ENCODE peak calls at places on chromosomes 6 and 20, in nine cellular contexts. K, Z, R, T, L, S, P, X and N are unnamed samples.

GRCh38 chr6:5325173-5325572 is 63.9 kb downstream of the FARS2 start:
- DNase-seq in K (no peak), Z (no peak), R (no peak), T (no peak), L (no peak), S (no peak), P (no peak), X (no peak), N (no peak)

GRCh38 chr6:26130581-26131247 is 43.5 kb downstream of the HFE start:
- DNase-seq in K (no peak), Z (no peak), R (no peak), T (no peak), L (no peak), S (no peak), P (no peak), X (no peak), N (no peak)

GRCh38 chr20:21101453-21102251 is 4.5 kb downstream of the LINC00237 start:
- DNase-seq in K (no peak), Z (no peak), R (peak), T (no peak), L (no peak), S (no peak), P (peak), X (no peak), N (no peak)

GRCh38 chr20:63739129-63740069 is at the start of gene SLC2A4RG:
- DNase-seq in K (no peak), Z (no peak), R (peak), T (peak), L (peak), S (peak), P (peak), X (peak), N (peak)

GRCh38 chr6:63392092-63392724 is 72.4 kb upstream of the LGSN start:
- DNase-seq in K (no peak), Z (no peak), R (no peak), T (no peak), L (no peak), S (no peak), P (no peak), X (no peak), N (no peak)

GRCh38 chr20:62448788-62449187 is 21.4 kb upstream of the RBBP8NL start:
- DNase-seq in K (no peak), Z (no peak), R (no peak), T (no peak), L (no peak), S (no peak), P (no peak), X (no peak), N (no peak)

GRCh38 chr6:98946877-98947410 is 802 bp downstream of the FBXL4 start:
- DNase-seq in K (no peak), Z (peak), R (no peak), T (peak), L (peak), S (peak), P (peak), X (no peak), N (no peak)

GRCh38 chr6:108961985-108962384 is 113.8 kb downstream of the ARMC2 start:
- DNase-seq in K (peak), Z (no peak), R (no peak), T (no peak), L (peak), S (no peak), P (no peak), X (no peak), N (no peak)

GRCh38 chr6:26497610-26498009 is 2.5 kb upstream of the BTN1A1 start:
- DNase-seq in K (no peak), Z (no peak), R (no peak), T (no peak), L (no peak), S (no peak), P (no peak), X (no peak), N (no peak)

GRCh38 chr6:24524801-24525200 is 30.0 kb downstream of the ALDH5A1 start:
- DNase-seq in K (peak), Z (no peak), R (peak), T (no peak), L (peak), S (no peak), P (peak), X (peak), N (no peak)

GRCh38 chr20:50649587-50649986 is 41.8 kb downstream of the RIPOR3 start:
- DNase-seq in K (no peak), Z (no peak), R (no peak), T (no peak), L (no peak), S (no peak), P (no peak), X (no peak), N (no peak)

GRCh38 chr6:134549854-134550253 is 231.9 kb upstream of the SGK1 start:
- DNase-seq in K (no peak), Z (no peak), R (no peak), T (no peak), L (peak), S (no peak), P (no peak), X (no peak), N (no peak)

GRCh38 chr20:63588641-63589041 is 14.6 kb upstream of the HELZ2 start:
- DNase-seq in K (no peak), Z (no peak), R (no peak), T (no peak), L (no peak), S (no peak), P (no peak), X (no peak), N (no peak)

GRCh38 chr6:1738682-1739081 is 129.0 kb downstream of the FOXC1 start:
- DNase-seq in K (no peak), Z (no peak), R (no peak), T (no peak), L (no peak), S (no peak), P (no peak), X (no peak), N (peak)

GRCh38 chr6:93751969-93752368 is 332.6 kb upstream of the EPHA7 start:
- DNase-seq in K (peak), Z (no peak), R (no peak), T (no peak), L (peak), S (no peak), P (no peak), X (no peak), N (no peak)

GRCh38 chr6:157535354-157536217 is 154.6 kb downstream of the ZDHHC14 start:
- DNase-seq in K (peak), Z (no peak), R (no peak), T (no peak), L (peak), S (no peak), P (peak), X (no peak), N (no peak)

GRCh38 chr20:38626921-38627659 is 25.5 kb downstream of the ARHGAP40 start:
- DNase-seq in K (no peak), Z (no peak), R (no peak), T (no peak), L (no peak), S (no peak), P (no peak), X (no peak), N (no peak)

GRCh38 chr6:82182756-82183155 is 64.8 kb downstream of the IBTK start:
- DNase-seq in K (peak), Z (no peak), R (no peak), T (no peak), L (peak), S (no peak), P (no peak), X (no peak), N (no peak)

GRCh38 chr6:79710127-79710526 is 79.0 kb downstream of the SH3BGRL2 start:
- DNase-seq in K (no peak), Z (no peak), R (no peak), T (no peak), L (no peak), S (no peak), P (no peak), X (no peak), N (no peak)

GRCh38 chr6:146135167-146135566 is 106.3 kb downstream of the GRM1 start:
- DNase-seq in K (no peak), Z (no peak), R (no peak), T (no peak), L (peak), S (no peak), P (no peak), X (no peak), N (no peak)

GRCh38 chr20:38199506-38200390 is 34.7 kb upstream of the TGM2 start:
- DNase-seq in K (no peak), Z (no peak), R (no peak), T (no peak), L (peak), S (no peak), P (no peak), X (no peak), N (no peak)

GRCh38 chr6:28597924-28598323 is 72.2 kb downstream of the GPX5 start:
- DNase-seq in K (peak), Z (no peak), R (no peak), T (no peak), L (peak), S (no peak), P (peak), X (no peak), N (no peak)

GRCh38 chr6:19898141-19898740 is 61.1 kb downstream of the ID4 start:
- DNase-seq in K (no peak), Z (no peak), R (no peak), T (no peak), L (no peak), S (no peak), P (no peak), X (no peak), N (no peak)

GRCh38 chr20:10551732-10552724 is 116.9 kb downstream of the SLX4IP start:
- DNase-seq in K (no peak), Z (no peak), R (no peak), T (no peak), L (no peak), S (no peak), P (no peak), X (no peak), N (no peak)

GRCh38 chr20:51749674-51750036 is 18.5 kb downstream of the ATP9A start:
- DNase-seq in K (peak), Z (no peak), R (no peak), T (no peak), L (peak), S (no peak), P (no peak), X (no peak), N (no peak)

GRCh38 chr6:166542580-166542912 is 43.9 kb downstream of the RAMACL start:
- DNase-seq in K (no peak), Z (no peak), R (no peak), T (no peak), L (peak), S (no peak), P (no peak), X (no peak), N (no peak)

GRCh38 chr6:20916081-20916480 is 381.8 kb downstream of the CDKAL1 start:
- DNase-seq in K (peak), Z (no peak), R (no peak), T (no peak), L (peak), S (no peak), P (no peak), X (no peak), N (no peak)

GRCh38 chr6:34108159-34108558 is 37.7 kb downstream of the GRM4 start:
- DNase-seq in K (no peak), Z (no peak), R (no peak), T (no peak), L (no peak), S (no peak), P (no peak), X (no peak), N (no peak)

GRCh38 chr6:121884621-121885020 is 449.2 kb downstream of the GJA1 start:
- DNase-seq in K (no peak), Z (no peak), R (no peak), T (no peak), L (no peak), S (no peak), P (no peak), X (no peak), N (no peak)

GRCh38 chr6:108526739-108527174 is 34.0 kb upstream of the FOXO3 start:
- DNase-seq in K (peak), Z (no peak), R (peak), T (no peak), L (peak), S (no peak), P (peak), X (no peak), N (peak)

GRCh38 chr6:2850480-2851150 is 9.0 kb upstream of the SERPINB1 start:
- DNase-seq in K (peak), Z (no peak), R (no peak), T (no peak), L (peak), S (no peak), P (no peak), X (no peak), N (no peak)

DNA sequence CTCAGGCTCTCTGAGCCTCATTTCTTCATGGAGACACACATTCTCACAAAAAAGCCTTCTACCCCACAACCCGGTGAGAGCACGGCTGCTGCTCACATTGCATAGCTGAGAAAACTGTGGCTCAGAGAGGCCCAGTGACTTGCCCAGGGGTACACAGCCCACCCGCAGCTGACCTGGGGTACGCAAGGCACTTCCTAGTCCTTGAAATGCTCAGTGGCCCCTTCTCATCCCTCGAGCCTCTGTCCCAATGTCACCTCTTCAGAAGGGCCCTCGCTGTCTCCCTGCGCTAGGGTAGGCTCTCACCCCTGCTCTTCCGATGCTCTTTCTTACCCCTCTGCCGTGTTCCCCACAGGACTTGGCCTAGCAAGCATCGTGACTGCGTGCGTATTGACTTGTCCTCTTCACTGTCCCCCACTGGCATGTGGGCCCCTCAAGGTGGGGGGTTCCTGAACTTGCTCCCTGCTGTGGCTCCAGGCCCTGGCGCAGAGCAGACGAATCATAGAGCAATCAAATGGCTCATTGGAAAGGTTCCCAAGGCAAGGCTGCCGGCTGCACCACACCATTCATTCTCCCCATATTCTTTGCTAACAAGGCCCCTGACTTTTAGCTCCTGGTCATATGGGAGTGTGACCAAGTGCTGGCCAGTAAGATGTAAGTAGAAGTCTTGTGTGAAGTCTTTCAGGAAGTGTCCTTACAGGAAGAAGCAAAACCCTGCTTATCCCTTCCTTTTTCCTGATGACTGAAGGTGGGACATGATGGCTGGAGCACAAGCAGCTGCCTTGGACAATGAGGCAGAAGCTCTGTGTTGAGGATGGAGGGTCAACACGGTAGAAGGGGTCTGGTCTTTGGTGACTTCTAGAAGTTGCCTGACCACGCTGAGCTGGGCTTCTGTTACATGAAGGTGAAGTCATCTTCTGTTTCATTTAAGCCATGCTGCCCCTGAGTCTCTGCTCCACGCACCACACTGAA is 22.7 kb downstream of the PCK1 start:
- DNase-seq in K (no peak), Z (no peak), R (no peak), T (no peak), L (no peak), S (no peak), P (no peak), X (no peak), N (no peak)
- TF ChIP-seq CTCF in K (no peak), Z (no peak), R (no peak), T (no peak), L (no peak), S (no peak), P (no peak), X (no peak), N (no peak)

GRCh38 chr6:127952176-127952575 is 51.3 kb upstream of the THEMIS start:
- DNase-seq in K (no peak), Z (no peak), R (no peak), T (no peak), L (no peak), S (no peak), P (no peak), X (no peak), N (no peak)

GRCh38 chr6:127954082-127954481 is 53.2 kb upstream of the THEMIS start:
- DNase-seq in K (no peak), Z (no peak), R (no peak), T (no peak), L (peak), S (no peak), P (no peak), X (no peak), N (no peak)

GRCh38 chr6:127952831-127953230 is 52.0 kb upstream of the THEMIS start:
- DNase-seq in K (no peak), Z (no peak), R (no peak), T (no peak), L (no peak), S (no peak), P (no peak), X (no peak), N (peak)

GRCh38 chr6:127959869-127960268 is 59.0 kb upstream of the THEMIS start:
- DNase-seq in K (no peak), Z (no peak), R (no peak), T (no peak), L (no peak), S (no peak), P (no peak), X (no peak), N (no peak)

GRCh38 chr6:127956260-127956888 is 55.5 kb upstream of the THEMIS start:
- DNase-seq in K (no peak), Z (no peak), R (no peak), T (no peak), L (peak), S (no peak), P (no peak), X (no peak), N (no peak)
- TF ChIP-seq CTCF in K (peak), Z (no peak), R (no peak), T (no peak), L (peak), S (no peak), P (no peak), X (peak), N (no peak)

DNA sequence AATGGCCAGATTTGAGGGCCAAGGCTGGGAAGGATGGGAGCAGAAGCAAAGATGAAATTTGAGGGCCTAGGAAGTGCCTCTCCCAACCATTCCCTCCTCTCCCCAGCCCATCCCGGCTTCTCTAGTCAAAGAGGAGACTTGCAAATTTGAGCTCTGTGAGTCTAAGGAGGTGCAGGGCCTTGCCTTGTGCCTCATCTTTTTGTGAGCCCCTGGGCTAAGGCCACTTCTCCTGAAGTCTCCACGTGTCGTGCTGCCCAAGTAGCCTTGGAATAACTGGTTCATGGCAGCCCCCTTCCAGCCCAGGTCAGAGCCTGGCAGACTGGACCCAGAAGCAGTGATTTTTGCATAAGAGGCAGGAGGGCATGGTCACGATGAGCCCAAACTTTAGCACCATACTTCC is 6.7 kb downstream of the PTGIS start:
- DNase-seq in K (no peak), Z (no peak), R (no peak), T (no peak), L (no peak), S (no peak), P (no peak), X (no peak), N (no peak)
- TF ChIP-seq CTCF in K (no peak), Z (no peak), R (no peak), T (no peak), L (no peak), S (no peak), P (no peak), X (no peak), N (no peak)

GRCh38 chr6:17988422-17988944 is 1.0 kb upstream of the KIF13A start:
- DNase-seq in K (no peak), Z (no peak), R (no peak), T (no peak), L (no peak), S (no peak), P (no peak), X (no peak), N (no peak)

GRCh38 chr6:17985934-17986655 is 1.3 kb downstream of the KIF13A start:
- DNase-seq in K (no peak), Z (no peak), R (no peak), T (no peak), L (no peak), S (no peak), P (no peak), X (no peak), N (no peak)

GRCh38 chr6:17986656-17987575 is 519 bp downstream of the KIF13A start:
- DNase-seq in K (peak), Z (no peak), R (peak), T (peak), L (peak), S (no peak), P (peak), X (no peak), N (no peak)

GRCh38 chr6:17984822-17985660 is 2.4 kb downstream of the KIF13A start:
- DNase-seq in K (no peak), Z (no peak), R (no peak), T (no peak), L (no peak), S (no peak), P (no peak), X (no peak), N (no peak)

GRCh38 chr6:17987576-17988421 is at the start of gene KIF13A:
- DNase-seq in K (peak), Z (no peak), R (peak), T (peak), L (peak), S (no peak), P (peak), X (peak), N (peak)
- TF ChIP-seq CTCF in K (peak), Z (no peak), R (peak), T (no peak), L (no peak), S (no peak), P (peak), X (peak), N (peak)

DNA sequence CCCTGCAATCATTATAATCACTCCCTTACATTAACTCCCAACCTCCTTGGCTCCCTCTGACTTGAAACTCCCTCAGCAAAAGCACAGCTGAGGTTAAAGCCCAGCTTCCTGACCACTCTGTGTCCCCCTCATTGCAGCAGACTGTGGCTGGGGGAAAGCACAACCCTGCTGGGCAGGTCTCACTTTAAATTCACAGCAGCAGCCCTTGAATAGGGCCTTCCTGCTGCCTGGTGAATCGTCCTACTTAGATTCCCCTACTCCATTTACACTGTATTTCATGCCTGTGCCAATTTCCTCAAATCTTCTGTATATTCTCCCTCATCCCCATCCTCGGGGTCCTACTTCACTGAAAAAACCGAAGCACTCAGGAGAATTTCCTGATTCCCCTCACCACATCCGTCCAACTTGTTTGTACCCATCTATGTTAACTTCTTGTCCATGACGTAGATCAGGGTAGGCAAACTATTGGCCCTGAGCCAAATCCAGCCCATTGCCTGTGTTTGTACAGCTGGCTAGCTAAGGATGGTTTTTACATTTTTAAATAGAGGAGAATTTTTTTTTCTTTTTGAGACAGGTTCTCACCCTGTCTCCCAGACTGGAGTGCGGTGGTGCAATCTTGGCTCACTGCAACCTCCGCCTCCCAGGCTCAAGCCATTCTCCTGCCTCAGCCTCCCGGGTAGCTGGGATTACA is 31.5 kb upstream of the GCM1 start:
- DNase-seq in K (peak), Z (peak), R (no peak), T (peak), L (peak), S (no peak), P (peak), X (peak), N (no peak)
- TF ChIP-seq CTCF in K (no peak), Z (no peak), R (no peak), T (no peak), L (no peak), S (no peak), P (no peak), X (no peak), N (no peak)